ENCODE peak calls at places on chromosomes 5 and 9, in ten cellular contexts. A is heart right ventricle; J is pancreas; W is activated CD8-positive, alpha-beta memory T cell treated with anti-CD3 and anti-CD28 coated beads, Interleukin-2, amount 10 ng/mL, durations not matched to agents 7 days and 5 days; O is lung; Q is right cardiac atrium; X is activated CD4-positive, alpha-beta T cell treated with anti-CD3 and anti-CD28 coated beads for 36 hours; K is mucosa of descending colon; F is natural killer cell; E is HepG2. Y is an unnamed sample.

GRCh38 chr5:108730617-108731340 is 16.9 kb upstream of the FER start:
- ATAC-seq in K (no peak), X (no peak), J (no peak), E (no peak), F (no peak), A (no peak), Q (no peak), W (no peak), O (no peak), Y (no peak)

GRCh38 chr5:32421075-32421474 is 23.5 kb downstream of the ZFR start:
- ATAC-seq in Q (no peak), J (no peak), X (no peak), K (no peak), A (no peak), F (no peak), W (no peak), E (no peak), O (no peak), Y (peak)

GRCh38 chr5:16500024-16500423 is 34.4 kb upstream of the ZNF622 start:
- ATAC-seq in A (no peak), W (no peak), E (no peak), K (no peak), Q (no peak), F (no peak), O (no peak), J (no peak), X (no peak), Y (no peak)

GRCh38 chr5:160174780-160175437 is 54.4 kb upstream of the FABP6 start:
- ATAC-seq in W (no peak), X (no peak), Q (peak), K (no peak), E (no peak), F (no peak), J (no peak), A (peak), O (no peak), Y (peak)

GRCh38 chr5:176469293-176469692 is 21.1 kb downstream of the FAF2 start:
- ATAC-seq in K (no peak), W (no peak), X (no peak), Q (no peak), O (no peak), A (no peak), E (no peak), J (no peak), F (no peak), Y (no peak)

GRCh38 chr5:157248771-157249475 is 17.0 kb upstream of the CYFIP2 start:
- ATAC-seq in F (no peak), K (peak), Q (no peak), X (peak), O (no peak), W (peak), E (no peak), J (no peak), A (no peak), Y (no peak)

GRCh38 chr5:89037090-89037489 is 154.1 kb upstream of the MEF2C start:
- ATAC-seq in J (no peak), K (no peak), X (no peak), F (no peak), Q (no peak), O (no peak), A (peak), E (no peak), W (no peak), Y (no peak)

GRCh38 chr5:148937830-148938534 is 111.6 kb downstream of the ADRB2 start:
- ATAC-seq in A (no peak), E (no peak), J (peak), F (no peak), W (no peak), K (no peak), O (no peak), Q (no peak), X (no peak), Y (no peak)

GRCh38 chr5:172788771-172789686 is 18.0 kb upstream of the DUSP1 start:
- ATAC-seq in K (peak), E (peak), A (peak), O (peak), J (peak), X (no peak), Q (peak), F (no peak), W (peak), Y (peak)

GRCh38 chr5:142900926-142901325 is 130.7 kb downstream of the ARHGAP26 start:
- ATAC-seq in Q (no peak), X (no peak), E (no peak), K (no peak), A (no peak), J (no peak), F (no peak), W (no peak), O (no peak), Y (no peak)

GRCh38 chr9:90099262-90099982 is 494.6 kb downstream of the GADD45G start:
- ATAC-seq in A (peak), W (no peak), F (no peak), Q (peak), K (peak), O (no peak), X (no peak), E (no peak), J (peak), Y (no peak)

GRCh38 chr5:135565691-135566421 is 12.9 kb downstream of the CXCL14 start:
- ATAC-seq in F (peak), Q (peak), O (peak), W (peak), E (peak), K (peak), X (peak), A (no peak), J (peak), Y (peak)

Y was measured in SK-N-SH treated with all-trans-retinoic acid at 6 μM for 48 hours.